ENCODE peak calls at places on chromosomes 7 and 10, in nine cellular contexts. F is CD4-positive, alpha-beta T cell; K is GM12865; J is fibroblast of gingiva; Q is nucleus accumbens; E is NCI-H2081; O is memory B cell; Z is HT1080; P is endothelial cell of umbilical vein. I is an unnamed sample.
A peak's percentile ranks its signal among the peaks of the same experiment; 100 is the strongest.

GRCh38 chr7:2621061-2621828 is 10.5 kb upstream of the TTYH3 start:
- DNase-seq in F (no peak), K (no peak), O (no peak), Q (no peak), J (peak; percentile 27), P (peak; percentile 49), E (no peak), Z (no peak), I (no peak)

GRCh38 chr10:970311-971149 is 17.7 kb upstream of the GTPBP4 start:
- DNase-seq in Q (no peak), J (peak; percentile 46), P (peak; percentile 32), K (no peak), O (no peak), Z (no peak), F (no peak), E (no peak), I (no peak)

GRCh38 chr7:15515201-15515777 is 46.5 kb downstream of the AGMO start:
- DNase-seq in E (no peak), Z (no peak), Q (no peak), F (no peak), K (no peak), O (no peak), J (no peak), P (peak; percentile 64), I (no peak)

GRCh38 chr10:110533149-110533548 is 34.3 kb upstream of the SMC3 start:
- DNase-seq in O (no peak), Q (no peak), E (no peak), Z (no peak), J (no peak), F (no peak), K (no peak), P (peak; percentile 46), I (no peak)

GRCh38 chr7:27784399-27785053 is 44.6 kb downstream of the TAX1BP1 start:
- DNase-seq in K (peak; percentile 53), O (peak; percentile 53), F (peak; percentile 1), Q (no peak), E (peak; percentile 6), J (peak; percentile 36), P (peak; percentile 85), Z (peak; percentile 73), I (no peak)

GRCh38 chr7:90337106-90337505 is 9.4 kb upstream of the GTPBP10 start:
- DNase-seq in P (no peak), J (no peak), O (no peak), F (no peak), K (no peak), E (no peak), Z (peak; percentile 25), Q (no peak), I (no peak)

GRCh38 chr7:28037220-28038010 is 143.2 kb downstream of the JAZF1 start:
- DNase-seq in E (no peak), O (no peak), K (peak; percentile 75), Z (peak; percentile 98), F (no peak), Q (no peak), P (peak; percentile 95), J (peak; percentile 87), I (no peak)

GRCh38 chr7:117597755-117598154 is 117.9 kb downstream of the CFTR start:
- DNase-seq in P (no peak), Z (no peak), F (no peak), O (no peak), J (no peak), Q (no peak), K (no peak), E (no peak), I (no peak)

GRCh38 chr7:20554072-20554471 is 61.4 kb upstream of the ABCB5 start:
- DNase-seq in J (no peak), F (no peak), O (no peak), Z (no peak), P (no peak), Q (no peak), K (no peak), E (no peak), I (no peak)

GRCh38 chr10:103232772-103233488 is 12.8 kb upstream of the RPEL1 start:
- DNase-seq in Z (peak; percentile 77), O (no peak), E (no peak), F (no peak), Q (no peak), K (no peak), P (no peak), J (peak; percentile 70), I (no peak)

GRCh38 chr10:35992107-35992506 is 350.0 kb upstream of the FZD8 start:
- DNase-seq in P (no peak), Z (no peak), J (no peak), Q (no peak), K (no peak), O (no peak), F (no peak), E (no peak), I (no peak)

GRCh38 chr7:380724-381210 is 90.8 kb downstream of the FOXL3 start:
- DNase-seq in O (no peak), Q (no peak), F (no peak), J (no peak), K (no peak), P (no peak), Z (no peak), E (no peak), I (no peak)

GRCh38 chr7:142808461-142808801 is 37.7 kb downstream of the PRSS2 start:
- DNase-seq in Q (no peak), E (no peak), J (no peak), Z (no peak), P (no peak), O (no peak), K (no peak), F (no peak), I (no peak)

GRCh38 chr7:1823376-1824150 is 153.5 kb downstream of the ELFN1 start:
- DNase-seq in Z (no peak), K (no peak), F (no peak), Q (no peak), P (no peak), E (no peak), O (no peak), J (no peak), I (no peak)

GRCh38 chr10:79183468-79183865 is 114.7 kb downstream of the ZMIZ1 start:
- DNase-seq in O (no peak), F (no peak), Q (no peak), E (no peak), Z (no peak), P (no peak), J (no peak), K (no peak), I (no peak)

GRCh38 chr7:119522263-119522662 is 750.7 kb upstream of the KCND2 start:
- DNase-seq in O (no peak), F (no peak), P (no peak), K (no peak), E (no peak), Q (no peak), Z (no peak), J (no peak), I (no peak)

GRCh38 chr7:5143935-5144903 is 45.8 kb upstream of the WIPI2 start:
- DNase-seq in Z (no peak), O (peak; percentile 28), J (no peak), K (peak; percentile 89), Q (peak; percentile 15), F (peak; percentile 66), P (no peak), E (no peak), I (no peak)

GRCh38 chr7:200290-200689 is 7.9 kb downstream of the FAM20C start:
- DNase-seq in O (no peak), J (no peak), K (no peak), F (no peak), E (no peak), Q (no peak), P (no peak), Z (no peak), I (no peak)